ENCODE peak calls at places on chromosomes 11 and 22, in six cellular contexts. C is upper lobe of left lung, E is K562, X is A549, J is HepG2, Z is GM12878. L is an unnamed sample.

GRCh38 chr22:38802671-38803121 is 8.8 kb upstream of the DNAL4 start:
- ATAC-seq in E (peak), X (peak), Z (no peak), C (peak), J (peak), L (peak)

GRCh38 chr11:3660960-3661359 is 10.2 kb downstream of the CHRNA10 start:
- ATAC-seq in E (no peak), J (no peak), C (no peak), X (peak), Z (no peak), L (no peak)

GRCh38 chr11:130077671-130078468 is 8.2 kb downstream of the APLP2 start:
- ATAC-seq in X (no peak), Z (no peak), J (no peak), C (no peak), E (peak), L (no peak)

GRCh38 chr22:18929459-18929858 is 6.6 kb downstream of the PRODH start:
- ATAC-seq in C (peak), Z (no peak), X (peak), E (peak), J (peak), L (peak)

GRCh38 chr11:35035894-35036408 is 103.0 kb upstream of the CD44 start:
- ATAC-seq in E (no peak), J (no peak), X (no peak), Z (peak), C (peak), L (no peak)

GRCh38 chr22:24485608-24486007 is 9.5 kb upstream of the UPB1 start:
- ATAC-seq in X (peak), J (peak), Z (peak), C (no peak), E (peak), L (no peak)

GRCh38 chr11:57072640-57073039 is 83.9 kb downstream of the OR5AK2 start:
- ATAC-seq in E (no peak), J (no peak), C (peak), Z (no peak), X (peak), L (peak)

GRCh38 chr22:22810018-22810427 is 77.6 kb upstream of the IGLL5 start:
- ATAC-seq in Z (peak), E (peak), X (peak), C (peak), J (peak), L (no peak)

GRCh38 chr11:24900524-24900923 is 403.7 kb downstream of the LUZP2 start:
- ATAC-seq in C (no peak), X (no peak), J (no peak), E (no peak), Z (peak), L (no peak)

GRCh38 chr11:16454284-16454683 is 97.9 kb upstream of the SOX6 start:
- ATAC-seq in C (no peak), X (no peak), E (no peak), J (no peak), Z (no peak), L (no peak)

GRCh38 chr11:61956191-61957027 is 6.3 kb downstream of the BEST1 start:
- ATAC-seq in X (no peak), Z (no peak), J (no peak), C (no peak), E (no peak), L (no peak)

GRCh38 chr11:129728571-129728970 is 87.1 kb upstream of the TMEM45B start:
- ATAC-seq in Z (no peak), E (no peak), X (no peak), C (no peak), J (peak), L (no peak)

GRCh38 chr11:74694136-74694535 is 37.1 kb downstream of the CHRDL2 start:
- ATAC-seq in C (no peak), X (peak), J (peak), E (peak), Z (no peak), L (no peak)

GRCh38 chr22:40982482-40983385 is 31.6 kb downstream of the RBX1 start:
- ATAC-seq in E (no peak), Z (peak), X (no peak), J (peak), C (no peak), L (no peak)

GRCh38 chr22:46584081-46584903 is 35.9 kb upstream of the GRAMD4 start:
- ATAC-seq in X (no peak), C (no peak), Z (no peak), J (no peak), E (no peak), L (no peak)

GRCh38 chr22:25023879-25024278 is 71.4 kb downstream of the KIAA1671 start:
- ATAC-seq in E (no peak), X (no peak), C (no peak), Z (no peak), J (no peak), L (no peak)

GRCh38 chr11:82855616-82856015 is 44.6 kb downstream of the PRCP start:
- ATAC-seq in C (no peak), E (no peak), X (no peak), Z (no peak), J (no peak), L (no peak)

GRCh38 chr11:75182652-75183051 is 31.7 kb downstream of the SLCO2B1 start:
- ATAC-seq in Z (no peak), X (no peak), E (no peak), J (no peak), C (peak), L (peak)

GRCh38 chr11:62823677-62824076 is 8.2 kb downstream of the STX5 start:
- ATAC-seq in J (no peak), X (no peak), E (no peak), C (no peak), Z (no peak), L (no peak)

GRCh38 chr11:122703541-122704272 is 48.2 kb downstream of the UBASH3B start:
- ATAC-seq in C (no peak), X (no peak), E (no peak), J (no peak), Z (no peak), L (no peak)

GRCh38 chr11:118649941-118650340 is 29.5 kb downstream of the TREH start:
- ATAC-seq in X (no peak), C (no peak), J (peak), Z (no peak), E (no peak), L (no peak)

GRCh38 chr11:47477323-47477722 is 28.4 kb upstream of the RAPSN start:
- ATAC-seq in J (no peak), C (no peak), X (no peak), Z (no peak), E (no peak), L (no peak)
- TF ChIP-seq CTCF in J (no peak), C (no peak), X (no peak), Z (no peak), E (no peak), L (no peak)

GRCh38 chr11:124622531-124623451 is at the start of gene TBRG1:
- ATAC-seq in J (peak), X (peak), Z (peak), C (peak), E (peak), L (peak)
- TF ChIP-seq EP300 in J (no peak), X (no peak), Z (no peak), C (no peak), E (no peak), L (no peak)

GRCh38 chr22:36471341-36471821 is 10.1 kb downstream of the TXN2 start:
- ATAC-seq in C (no peak), J (no peak), Z (no peak), E (no peak), X (no peak), L (peak)
- TF ChIP-seq POLR2A in C (no peak), J (no peak), Z (no peak), E (no peak), X (no peak), L (no peak)

GRCh38 chr11:44978961-44979331 is 28.3 kb upstream of the TP53I11 start:
- ATAC-seq in J (peak), X (peak), C (peak), E (no peak), Z (no peak), L (no peak)

GRCh38 chr11:44978279-44978960 is 27.7 kb upstream of the TP53I11 start:
- ATAC-seq in X (peak), E (no peak), J (no peak), C (no peak), Z (no peak), L (no peak)

GRCh38 chr11:44976576-44976975 is 25.9 kb upstream of the TP53I11 start:
- ATAC-seq in J (no peak), X (no peak), Z (no peak), E (no peak), C (no peak), L (no peak)

GRCh38 chr11:44979536-44980399 is 29.1 kb upstream of the TP53I11 start:
- ATAC-seq in Z (no peak), X (peak), J (no peak), C (peak), E (no peak), L (peak)

DNA sequence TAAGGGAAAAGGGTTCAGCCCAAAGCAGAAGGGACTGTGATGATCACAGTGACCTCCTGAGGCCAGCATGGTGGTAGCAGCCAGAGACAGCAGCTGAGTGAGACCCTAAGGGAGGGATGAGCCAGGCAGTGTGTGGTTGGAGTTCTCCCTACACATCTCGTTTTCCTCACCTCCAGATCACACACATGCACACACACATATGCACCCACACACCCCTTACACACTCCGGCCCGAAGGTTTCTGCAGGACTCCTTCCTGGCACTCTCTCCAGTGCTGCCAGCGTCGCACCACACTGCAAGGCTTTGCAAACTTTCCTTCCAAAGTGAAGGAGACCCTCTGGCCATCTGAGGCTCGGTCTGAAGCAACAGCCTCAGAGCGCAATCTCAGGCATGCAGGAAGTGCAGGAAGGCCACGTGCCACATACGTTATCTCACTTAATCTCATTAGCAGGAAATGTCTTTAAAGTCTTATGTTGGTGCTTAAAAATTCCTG is 26.9 kb upstream of the TP53I11 start:
- ATAC-seq in E (peak), Z (no peak), J (peak), C (peak), X (peak), L (no peak)
- TF ChIP-seq CTCF in E (peak), Z (no peak), J (peak), C (no peak), X (peak), L (no peak)

GRCh38 chr11:117604349-117604995 is 192.5 kb downstream of the DSCAML1 start:
- ATAC-seq in C (no peak), E (no peak), J (no peak), X (peak), Z (no peak), L (peak)
- TF ChIP-seq EP300 in C (no peak), E (no peak), J (no peak), X (no peak), Z (no peak), L (no peak)

GRCh38 chr22:42646569-42647525 is 2.3 kb downstream of the CYB5R3 start:
- ATAC-seq in Z (no peak), X (no peak), C (no peak), E (peak), J (no peak), L (no peak)

GRCh38 chr22:42648368-42649260 is 578 bp downstream of the CYB5R3 start:
- ATAC-seq in C (peak), X (peak), Z (peak), J (peak), E (peak), L (peak)

GRCh38 chr22:42651134-42651533 is 1.9 kb upstream of the CYB5R3 start:
- ATAC-seq in J (no peak), Z (no peak), C (no peak), E (no peak), X (peak), L (no peak)

GRCh38 chr22:42648017-42648367 is 1.2 kb downstream of the CYB5R3 start:
- ATAC-seq in C (no peak), Z (no peak), E (no peak), J (no peak), X (no peak), L (no peak)

GRCh38 chr22:42649261-42650056 is at the start of gene CYB5R3:
- ATAC-seq in C (peak), Z (peak), E (peak), X (peak), J (peak), L (peak)
- TF ChIP-seq POLR2A in C (peak), Z (peak), E (peak), X (no peak), J (no peak), L (no peak)

DNA sequence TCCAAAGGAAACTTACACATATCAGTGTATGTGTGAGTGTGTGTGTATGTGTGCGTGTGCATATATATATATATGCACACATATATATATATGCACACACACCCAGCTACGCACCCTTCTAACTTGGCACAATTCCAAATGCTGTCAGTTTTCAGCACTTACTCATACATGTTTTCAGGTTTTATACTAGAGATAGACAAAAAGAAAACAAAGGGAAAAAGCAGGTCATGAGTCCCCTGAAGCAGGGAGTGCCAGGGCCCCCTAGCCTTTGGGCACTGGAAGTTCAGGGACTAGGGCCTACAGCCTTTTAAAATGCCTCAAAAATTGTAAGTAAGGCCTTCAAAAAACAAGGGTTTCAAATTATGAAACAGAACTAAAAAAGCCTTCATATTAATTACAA is 265.4 kb downstream of the CADM1 start:
- ATAC-seq in Z (no peak), X (no peak), J (no peak), E (no peak), C (no peak), L (no peak)
- TF ChIP-seq CTCF in Z (no peak), X (no peak), J (no peak), E (no peak), C (no peak), L (no peak)